ENCODE peak calls at places on chromosomes 6 and 20, in nine cellular contexts. F is endothelial cell of umbilical vein, Y is mesendoderm, O is upper lobe of right lung, S is neural progenitor cell, V is brain microvascular endothelial cell, J is heart left ventricle, A is neuronal stem cell, L is skeletal muscle cell. C is an unnamed sample.

GRCh38 chr20:2798095-2798805 is 2.2 kb downstream of the CPXM1 start:
- DNase-seq in F (no peak), J (no peak), S (no peak), L (no peak), O (no peak), Y (no peak), A (no peak), V (no peak), C (no peak)

GRCh38 chr6:129980821-129981220 is 37.6 kb upstream of the L3MBTL3 start:
- DNase-seq in V (no peak), S (no peak), A (no peak), F (no peak), L (no peak), O (no peak), Y (no peak), J (no peak), C (no peak)

GRCh38 chr6:90083891-90084290 is 189.6 kb downstream of the GJA10 start:
- DNase-seq in A (no peak), F (no peak), Y (no peak), S (no peak), J (no peak), V (no peak), L (no peak), O (no peak), C (peak; percentile 62)

GRCh38 chr20:19396466-19397081 is 184.1 kb downstream of the SLC24A3 start:
- DNase-seq in L (no peak), J (no peak), F (no peak), O (no peak), Y (no peak), V (no peak), S (no peak), A (no peak), C (no peak)

GRCh38 chr6:43744931-43745727 is 24.9 kb upstream of the VEGFA start:
- DNase-seq in Y (no peak), S (no peak), J (no peak), O (peak; percentile 68), F (no peak), L (no peak), A (no peak), V (no peak), C (no peak)

GRCh38 chr6:16184129-16184528 is 54.3 kb upstream of the GMPR start:
- DNase-seq in S (peak; percentile 28), J (no peak), L (no peak), V (no peak), O (no peak), Y (peak; percentile 85), A (no peak), F (peak; percentile 47), C (no peak)

GRCh38 chr6:57173886-57174510 is 1.9 kb downstream of the BAG2 start:
- DNase-seq in F (peak; percentile 27), V (peak; percentile 48), L (no peak), A (no peak), J (no peak), S (peak; percentile 47), Y (peak; percentile 82), O (no peak), C (no peak)

GRCh38 chr6:70967049-70967448 is 10.2 kb upstream of the B3GAT2 start:
- DNase-seq in L (no peak), O (no peak), V (no peak), A (no peak), Y (no peak), F (no peak), S (no peak), J (no peak), C (no peak)

GRCh38 chr6:79127660-79128059 is 49.6 kb upstream of the PHIP start:
- DNase-seq in S (peak; percentile 5), V (no peak), F (no peak), O (no peak), Y (peak; percentile 70), J (no peak), A (no peak), L (no peak), C (peak; percentile 7)

GRCh38 chr6:106715922-106716321 is 86.5 kb downstream of the QRSL1 start:
- DNase-seq in A (no peak), O (no peak), F (no peak), V (no peak), L (no peak), Y (no peak), S (no peak), J (no peak), C (no peak)

GRCh38 chr6:74115674-74116073 is 419.7 kb downstream of the CD109 start:
- DNase-seq in Y (peak; percentile 18), J (no peak), S (no peak), A (no peak), V (no peak), F (no peak), O (no peak), L (peak; percentile 25), C (no peak)

GRCh38 chr6:84967389-84967788 is 203.0 kb upstream of the TBX18 start:
- DNase-seq in S (peak; percentile 81), L (no peak), F (peak; percentile 75), A (no peak), Y (peak; percentile 77), O (no peak), J (no peak), V (peak; percentile 56), C (peak; percentile 38)

GRCh38 chr20:3927486-3928291 is 38.5 kb downstream of the PANK2 start:
- DNase-seq in A (no peak), Y (peak; percentile 64), F (no peak), L (peak; percentile 44), V (no peak), O (peak; percentile 73), J (no peak), S (peak; percentile 18), C (no peak)

GRCh38 chr20:38806855-38807655 is 1.6 kb downstream of the PPP1R16B start:
- DNase-seq in V (no peak), O (no peak), Y (peak; percentile 15), F (peak; percentile 28), S (peak; percentile 50), J (no peak), A (no peak), L (no peak), C (no peak)

GRCh38 chr6:141153563-141153962 is 979.2 kb upstream of the GJE1 start:
- DNase-seq in V (no peak), J (no peak), Y (peak; percentile 41), L (no peak), A (no peak), F (no peak), O (no peak), S (peak; percentile 31), C (no peak)

DNA sequence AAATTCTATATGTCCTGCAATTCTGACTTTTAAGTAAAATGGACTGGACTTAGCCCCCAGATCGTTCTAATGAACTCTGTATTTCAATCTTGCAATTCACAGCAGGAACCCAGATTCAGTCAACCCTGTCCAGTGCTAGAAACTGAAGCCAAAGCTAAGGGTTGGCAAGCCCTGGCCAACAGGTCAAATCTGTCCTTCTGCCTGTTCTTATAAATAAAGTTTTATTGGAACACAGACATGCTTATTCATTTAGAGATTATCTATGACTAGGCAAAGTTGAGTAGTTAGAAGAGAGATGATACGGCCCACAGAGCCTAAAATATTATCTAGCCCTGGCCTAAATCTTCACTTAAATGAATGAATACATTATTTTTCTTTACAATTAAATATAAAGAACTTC is 339.2 kb upstream of the JARID2 start:
- DNase-seq in Y (no peak), F (no peak), L (no peak), A (no peak), J (no peak), V (no peak), O (no peak), S (no peak), C (no peak)
- H3K4me3 ChIP-seq in Y (no peak overlapping the region), F (no peak overlapping the region), L (no peak overlapping the region), A (no peak overlapping the region), J (no peak overlapping the region), V (no peak overlapping the region), O (no peak overlapping the region), S (no peak overlapping the region), C (no peak overlapping the region)

GRCh38 chr6:148508401-148509151 is 165.9 kb downstream of the SASH1 start:
- DNase-seq in S (peak; percentile 84), F (peak; percentile 54), V (no peak), A (peak; percentile 74), Y (peak; percentile 70), O (no peak), J (peak; percentile 29), L (no peak), C (no peak)
- H3K4me3 ChIP-seq in S (peak overlapping the region; percentile 52), F (no peak overlapping the region), V (peak overlapping the region; percentile 57), A (peak overlapping the region; percentile 35), Y (no peak overlapping the region), O (peak overlapping the region; percentile 48), J (peak overlapping the region; percentile 49), L (peak overlapping the region; percentile 44), C (no peak overlapping the region)

GRCh38 chr6:29927841-29928388 is 14.4 kb upstream of the HLA-A start:
- DNase-seq in J (no peak), F (no peak), L (no peak), V (no peak), A (no peak), S (no peak), Y (no peak), O (no peak), C (no peak)

GRCh38 chr6:29924731-29925130 is 17.6 kb upstream of the HLA-A start:
- DNase-seq in L (no peak), J (no peak), V (no peak), A (no peak), O (no peak), F (no peak), Y (peak; percentile 3), S (no peak), C (no peak)

GRCh38 chr6:29925341-29926080 is 16.8 kb upstream of the HLA-A start:
- DNase-seq in J (peak; percentile 23), Y (no peak), V (no peak), S (no peak), O (no peak), F (no peak), A (no peak), L (no peak), C (no peak)

GRCh38 chr6:29926081-29926794 is 16.1 kb upstream of the HLA-A start:
- DNase-seq in V (no peak), F (no peak), A (no peak), Y (no peak), L (no peak), O (peak; percentile 71), J (peak; percentile 38), S (no peak), C (no peak)

DNA sequence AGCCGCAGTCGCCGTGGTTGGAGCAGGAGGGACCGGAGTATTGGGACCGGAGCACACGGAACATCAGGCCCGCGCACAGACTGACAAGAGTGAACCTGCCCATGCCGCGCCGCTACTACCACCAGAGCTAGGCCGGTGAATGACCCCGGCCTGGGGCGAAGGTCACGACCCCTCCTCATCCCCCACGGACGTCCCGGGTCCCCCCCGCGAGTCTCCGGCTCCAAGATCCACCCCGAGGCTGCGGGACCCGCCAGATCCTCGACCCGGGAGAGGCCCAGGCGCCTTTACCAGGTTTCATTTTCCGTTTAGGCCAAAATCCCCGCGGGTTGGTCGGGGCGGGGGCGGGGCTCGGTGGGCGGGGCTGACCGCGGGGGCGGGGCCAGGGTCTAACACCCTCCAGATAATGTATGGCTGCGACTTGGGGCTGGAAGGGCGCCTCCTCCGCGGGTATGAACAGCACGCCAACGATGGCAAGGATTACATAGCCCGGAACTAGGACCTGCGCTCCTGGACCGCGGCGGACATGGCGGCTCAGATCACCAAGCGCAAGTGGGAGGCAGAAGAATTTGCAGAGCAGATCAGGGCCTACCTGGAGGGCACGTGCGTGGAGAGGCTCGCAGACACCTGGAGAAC is 15.4 kb upstream of the HLA-A start:
- DNase-seq in S (peak; percentile 16), F (peak; percentile 47), V (peak; percentile 35), Y (no peak), J (peak; percentile 76), L (no peak), O (peak; percentile 91), A (no peak), C (no peak)
- H3K4me3 ChIP-seq in S (no peak overlapping the region), F (peak overlapping the region; percentile 67), V (peak overlapping the region; percentile 77), Y (no peak overlapping the region), J (peak overlapping the region; percentile 69), L (peak overlapping the region; percentile 42), O (peak overlapping the region; percentile 80), A (no peak overlapping the region), C (no peak overlapping the region)

GRCh38 chr6:110358536-110359148 is 493 bp upstream of the METTL24 start:
- DNase-seq in F (no peak), S (no peak), J (no peak), A (no peak), V (no peak), O (no peak), Y (no peak), L (no peak), C (no peak)
- H3K4me3 ChIP-seq in F (no peak overlapping the region), S (peak overlapping the region; percentile 60), J (peak overlapping the region; percentile 55), A (no peak overlapping the region), V (peak overlapping the region; percentile 45), O (peak overlapping the region; percentile 56), Y (no peak overlapping the region), L (peak overlapping the region; percentile 38), C (no peak overlapping the region)